ENCODE peak calls at places on chromosomes 3 and 15, in four cellular contexts. D is tibial artery, Z is right cardiac atrium, M is aorta. R is an unnamed sample. For H3K4me1, the result is how much of the 10 kb centered on the place peaks cover.

GRCh38 chr15:88803241-88803919 is at the start of gene ACAN:
- DNase-seq in M (no peak), D (no peak), Z (no peak), R (no peak)

GRCh38 chr15:78840661-78841060 is 29.4 kb upstream of the ADAMTS7 start:
- DNase-seq in M (peak), Z (no peak), D (peak), R (peak)

GRCh38 chr15:88794001-88794400 is 9.2 kb upstream of the ACAN start:
- DNase-seq in M (no peak), D (no peak), Z (no peak), R (no peak)

GRCh38 chr3:64889991-64890390 is 202.2 kb upstream of the ADAMTS9 start:
- DNase-seq in M (peak), Z (peak), D (no peak), R (no peak)

GRCh38 chr3:30475038-30475808 is 131.2 kb upstream of the TGFBR2 start:
- DNase-seq in Z (no peak), M (no peak), D (no peak), R (no peak)

GRCh38 chr3:165523801-165524200 is 313.4 kb downstream of the BCHE start:
- DNase-seq in D (no peak), M (no peak), Z (no peak), R (no peak)

GRCh38 chr15:60035344-60035743 is 31.2 kb downstream of the FOXB1 start:
- DNase-seq in M (no peak), D (no peak), Z (no peak), R (no peak)

GRCh38 chr15:72415304-72415703 is 17.2 kb downstream of the TMEM202 start:
- DNase-seq in M (no peak), Z (no peak), D (no peak), R (no peak)

GRCh38 chr3:34357461-34357860 is 559.0 kb downstream of the PDCD6IP start:
- DNase-seq in D (no peak), Z (no peak), M (no peak), R (no peak)

GRCh38 chr3:189701934-189702693 is 70.9 kb downstream of the TP63 start:
- DNase-seq in M (no peak), D (no peak), Z (no peak), R (no peak)

GRCh38 chr15:79562538-79563298 is 130.6 kb downstream of the MINAR1 start:
- DNase-seq in Z (no peak), M (no peak), D (no peak), R (no peak)

GRCh38 chr3:62601238-62601856 is 228.0 kb upstream of the FEZF2 start:
- DNase-seq in M (no peak), Z (no peak), D (no peak), R (no peak)

GRCh38 chr15:55791576-55792400 is 48.8 kb upstream of the PRTG start:
- DNase-seq in M (no peak), Z (no peak), D (no peak), R (no peak)

GRCh38 chr3:16741103-16741758 is 136.0 kb upstream of the DAZL start:
- DNase-seq in M (no peak), Z (no peak), D (peak), R (no peak)

GRCh38 chr3:186469525-186469924 is 74.7 kb downstream of the CRYGS start:
- DNase-seq in D (no peak), M (no peak), Z (no peak), R (no peak)

GRCh38 chr15:33941279-33942063 is 26.8 kb upstream of the CHRM5 start:
- DNase-seq in M (no peak), D (no peak), Z (no peak), R (no peak)

GRCh38 chr15:90002428-90002844 is 1.3 kb downstream of the ZNF710 start:
- DNase-seq in Z (peak), M (peak), D (peak), R (peak)

GRCh38 chr3:4899654-4900236 is 79.5 kb upstream of the BHLHE40 start:
- DNase-seq in Z (peak), D (peak), M (no peak), R (no peak)

GRCh38 chr3:158775001-158775400 is 26.9 kb upstream of the MFSD1 start:
- DNase-seq in D (no peak), M (no peak), Z (no peak), R (no peak)

GRCh38 chr3:20147374-20147773 is 38.6 kb downstream of the SGO1 start:
- DNase-seq in Z (no peak), M (no peak), D (no peak), R (no peak)

GRCh38 chr3:30083315-30083714 is 523.1 kb upstream of the TGFBR2 start:
- DNase-seq in Z (no peak), D (no peak), M (no peak), R (no peak)

GRCh38 chr3:55090310-55090709 is 162.5 kb upstream of the LRTM1 start:
- DNase-seq in D (no peak), Z (no peak), M (no peak), R (no peak)

GRCh38 chr15:35540031-35540430 is 5.9 kb downstream of the DPH6 start:
- DNase-seq in M (no peak), Z (no peak), D (no peak), R (no peak)

GRCh38 chr3:132283440-132283839 is 33.8 kb upstream of the ACP3 start:
- DNase-seq in D (no peak), M (no peak), Z (no peak), R (no peak)

GRCh38 chr3:123605789-123606234 is 21.0 kb upstream of the HACD2 start:
- DNase-seq in M (no peak), Z (no peak), D (no peak), R (no peak)

GRCh38 chr3:148606979-148607378 is 90.7 kb upstream of the AGTR1 start:
- DNase-seq in M (no peak), Z (peak), D (peak), R (no peak)

GRCh38 chr3:43105597-43106292 is at the start of gene POMGNT2:
- DNase-seq in M (peak), D (peak), Z (peak), R (peak)
- H3K4me3 ChIP-seq in M (peak), D (peak), Z (peak), R (peak)

DNA sequence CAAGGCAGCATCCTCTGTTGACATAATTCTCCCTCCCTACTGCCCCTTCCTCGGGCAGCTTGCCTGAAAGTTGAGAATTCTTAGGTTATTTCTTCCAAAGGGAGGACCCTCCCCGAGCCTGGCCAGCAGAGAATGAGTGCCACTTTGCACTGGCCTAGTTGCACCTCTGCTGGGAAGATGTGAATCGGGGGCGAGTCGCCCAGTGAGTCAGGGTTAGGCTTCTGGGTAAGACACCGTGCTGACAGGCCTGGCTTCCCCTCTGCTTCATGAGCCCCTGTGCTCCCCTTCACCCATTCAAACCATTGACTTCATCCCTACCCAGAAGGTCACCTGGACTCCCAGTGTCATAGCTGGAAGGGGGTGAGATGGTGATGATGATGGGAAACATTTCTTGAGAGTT is 82.3 kb downstream of the AAGAB start:
- DNase-seq in M (no peak), D (peak), Z (no peak), R (peak)
- H3K4me1 ChIP-seq in M (under half), D (under half), Z (under half), R (under half)

GRCh38 chr3:50503947-50504346 is 513 bp upstream of the CACNA2D2 start:
- DNase-seq in M (no peak), D (no peak), Z (no peak), R (no peak)
- H3K27ac ChIP-seq in M (no peak), D (peak), Z (peak), R (no peak)

GRCh38 chr3:194320100-194320499 is 31.0 kb downstream of the CPN2 start:
- DNase-seq in Z (no peak), M (no peak), D (no peak), R (no peak)

GRCh38 chr3:194320744-194321243 is 30.3 kb downstream of the CPN2 start:
- DNase-seq in Z (no peak), M (no peak), D (no peak), R (no peak)

GRCh38 chr3:194322701-194323174 is 28.4 kb downstream of the CPN2 start:
- DNase-seq in D (no peak), Z (no peak), M (no peak), R (no peak)

GRCh38 chr3:194323785-194324735 is 27.1 kb downstream of the CPN2 start:
- DNase-seq in M (no peak), D (no peak), Z (peak), R (no peak)

GRCh38 chr3:194321666-194322640 is 29.2 kb downstream of the CPN2 start:
- DNase-seq in D (no peak), Z (no peak), M (no peak), R (no peak)
- H3K4me3 ChIP-seq in D (no peak), Z (no peak), M (no peak), R (no peak)

DNA sequence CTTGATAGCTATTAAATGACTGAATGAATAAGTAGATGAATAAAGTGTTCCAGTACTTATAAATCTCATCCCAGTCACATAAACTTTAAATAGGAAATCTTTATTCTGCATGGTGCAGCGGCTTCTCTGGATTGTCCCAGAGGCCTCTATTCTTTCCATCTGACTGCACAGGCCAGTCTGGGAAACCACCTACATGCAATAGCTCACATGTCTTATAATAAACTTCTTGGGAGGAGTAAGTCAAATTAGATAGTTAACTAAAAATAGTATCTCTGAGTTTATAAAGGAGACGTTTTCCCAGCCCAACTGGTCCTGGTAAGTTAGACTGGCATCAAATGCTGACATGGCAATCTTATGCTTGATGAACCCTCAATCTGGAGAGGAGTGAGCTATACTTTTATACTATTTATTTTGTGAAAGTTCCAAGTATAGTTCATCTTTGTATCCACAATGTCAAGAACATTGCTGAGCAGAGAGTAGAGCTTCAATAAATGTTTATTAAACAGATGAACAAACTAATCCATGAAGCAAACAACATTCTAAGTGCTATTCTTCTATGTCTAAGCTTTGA is 417.6 kb downstream of the TIGIT start:
- DNase-seq in M (no peak), D (no peak), Z (no peak), R (no peak)
- H3K4me1 ChIP-seq in M (under half), D (under half), Z (under half), R (under half)

GRCh38 chr3:138327831-138328230 is 1.8 kb downstream of the NME9 start:
- DNase-seq in D (no peak), Z (no peak), M (no peak), R (no peak)

GRCh38 chr3:138328341-138328740 is 1.3 kb downstream of the NME9 start:
- DNase-seq in D (no peak), Z (no peak), M (no peak), R (no peak)

GRCh38 chr3:138331143-138331894 is 1.7 kb upstream of the NME9 start:
- DNase-seq in M (no peak), Z (no peak), D (no peak), R (no peak)

GRCh38 chr3:138329984-138330293 is 288 bp upstream of the NME9 start:
- DNase-seq in Z (no peak), D (no peak), M (no peak), R (no peak)

DNA sequence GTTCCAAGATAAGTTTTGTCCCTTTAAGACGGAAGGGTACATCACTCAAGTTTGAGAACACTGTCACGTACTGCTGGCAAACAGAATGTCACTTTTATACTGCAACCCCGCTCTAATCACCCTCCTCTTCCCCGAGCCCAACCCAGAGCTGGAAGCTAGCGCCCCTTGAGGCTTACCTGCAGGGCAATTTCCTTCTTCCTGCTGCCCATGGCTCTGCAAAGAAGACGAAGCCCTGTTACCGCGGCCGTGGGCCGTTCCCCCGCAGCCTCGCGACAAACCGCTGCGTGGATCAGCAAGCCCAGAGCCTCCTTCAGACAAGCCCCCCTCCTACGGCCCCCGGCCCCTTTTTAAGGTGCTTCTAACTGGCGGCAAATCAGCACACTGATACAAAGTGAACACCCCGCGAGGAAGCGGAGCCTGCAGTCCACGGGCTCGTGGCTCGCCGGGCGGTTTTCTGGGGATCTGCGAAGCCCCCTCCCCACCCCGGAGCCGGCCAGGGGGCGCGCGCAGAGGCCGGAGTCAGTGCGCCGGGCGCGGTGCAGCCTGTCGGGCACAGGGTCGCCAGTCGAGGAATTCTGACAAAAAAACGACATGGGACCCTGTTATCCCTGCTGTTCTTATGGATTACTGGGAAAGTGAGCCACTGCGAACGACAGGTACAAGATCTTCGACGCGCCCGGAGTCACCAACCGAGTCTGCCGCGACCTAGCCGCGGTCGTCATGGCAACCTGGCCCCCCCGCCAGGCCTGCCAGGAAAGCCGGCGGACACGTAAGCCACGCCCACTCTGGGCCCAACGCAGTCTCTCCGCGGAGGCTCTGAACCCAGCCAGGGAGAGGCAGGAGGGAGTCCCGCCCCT is at the start of gene NME9:
- DNase-seq in M (peak), Z (peak), D (peak), R (peak)
- H3K27ac ChIP-seq in M (no peak), Z (peak), D (peak), R (peak)

GRCh38 chr15:101008158-101009139 is 89.3 kb downstream of the LRRK1 start:
- DNase-seq in M (peak), Z (peak), D (peak), R (peak)
- H3K4me3 ChIP-seq in M (no peak), Z (peak), D (peak), R (peak)

GRCh38 chr15:73986776-73987056 is 5.4 kb downstream of the STOML1 start:
- DNase-seq in Z (no peak), D (no peak), M (no peak), R (no peak)
- H3K4me1 ChIP-seq in Z (under half), D (half or more), M (under half), R (half or more)

GRCh38 chr3:128820252-128820839 is 59.1 kb upstream of the ACAD9 start:
- DNase-seq in Z (peak), D (no peak), M (no peak), R (no peak)

GRCh38 chr3:128823638-128824037 is 55.8 kb upstream of the ACAD9 start:
- DNase-seq in Z (no peak), D (no peak), M (no peak), R (no peak)

GRCh38 chr3:128823008-128823407 is 56.4 kb upstream of the ACAD9 start:
- DNase-seq in M (no peak), Z (no peak), D (no peak), R (no peak)

DNA sequence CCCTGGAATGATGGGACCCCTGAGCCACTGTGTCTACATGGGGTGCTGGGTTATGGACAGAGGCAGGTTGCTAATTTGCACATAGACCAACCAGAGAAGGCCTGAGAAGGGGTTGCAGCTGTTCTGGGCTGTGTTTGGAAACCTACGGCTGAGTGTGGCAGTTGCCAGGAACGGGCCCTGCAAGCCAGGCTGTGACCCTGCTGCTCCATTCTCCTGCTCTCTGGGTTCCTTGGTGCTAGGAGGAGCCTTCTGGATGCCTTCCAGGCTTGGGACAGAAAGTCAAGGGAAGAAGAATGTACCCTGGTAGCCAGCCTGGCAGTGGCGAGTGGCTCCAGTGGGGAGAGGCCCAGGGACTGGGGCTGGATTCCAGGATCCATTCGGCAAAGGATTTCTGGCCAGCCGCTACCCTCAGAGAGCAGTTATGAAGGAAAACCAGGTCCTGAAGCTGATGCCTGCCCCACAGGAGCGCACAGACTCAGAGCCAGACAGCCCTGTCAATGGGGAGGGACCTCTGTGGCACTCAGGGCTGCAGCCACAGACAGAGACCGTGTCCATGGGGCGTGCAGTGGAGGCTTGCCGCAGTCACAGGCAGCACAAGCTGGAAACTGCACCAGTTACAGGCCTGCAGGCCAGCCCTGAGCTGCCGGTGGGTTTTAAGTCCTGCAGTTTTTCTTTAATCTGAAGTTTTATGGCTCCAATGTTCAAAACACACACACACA is 55.1 kb upstream of the ACAD9 start:
- DNase-seq in M (no peak), Z (no peak), D (no peak), R (no peak)
- H3K27ac ChIP-seq in M (peak), Z (no peak), D (peak), R (no peak)

R was measured in suprapubic skin.